ENCODE peak calls at places on chromosome 2, in four cellular contexts. O, M, U and I are unnamed samples.

GRCh38 chr2:61179701-61180639 is 18.0 kb downstream of the C2orf74 start:
- DNase-seq in O (peak; percentile 50), M (peak; percentile 93), U (peak; percentile 82), I (no peak)

GRCh38 chr2:159807183-159808037 is 9.4 kb upstream of the CD302 start:
- DNase-seq in O (peak; percentile 31), M (peak; percentile 61), U (no peak), I (peak; percentile 46)

GRCh38 chr2:21500546-21500945 is 376.8 kb downstream of the TDRD15 start:
- DNase-seq in O (no peak), M (no peak), U (no peak), I (no peak)

GRCh38 chr2:105404736-105405135 is 5.9 kb upstream of the FHL2 start:
- DNase-seq in O (no peak), M (no peak), U (no peak), I (no peak)

GRCh38 chr2:150228936-150229335 is 258.5 kb downstream of the RND3 start:
- DNase-seq in O (no peak), M (no peak), U (no peak), I (no peak)

GRCh38 chr2:39593439-39594393 is 72.0 kb upstream of the TMEM178A start:
- DNase-seq in O (peak; percentile 17), M (peak; percentile 74), U (no peak), I (peak; percentile 21)

GRCh38 chr2:236762628-236763027 is 193.0 kb downstream of the ACKR3 start:
- DNase-seq in O (no peak), M (no peak), U (no peak), I (no peak)

GRCh38 chr2:95021847-95022246 is 3.7 kb upstream of the MAL start:
- DNase-seq in O (no peak), M (no peak), U (no peak), I (no peak)

GRCh38 chr2:191862371-191862770 is 15.5 kb upstream of the CAVIN2 start:
- DNase-seq in O (no peak), M (no peak), U (no peak), I (no peak)

GRCh38 chr2:62672601-62673000 is 32.9 kb upstream of the EHBP1 start:
- DNase-seq in O (no peak), M (peak; percentile 54), U (no peak), I (no peak)

GRCh38 chr2:107932483-107932882 is 53.8 kb upstream of the SLC5A7 start:
- DNase-seq in O (no peak), M (no peak), U (no peak), I (no peak)

GRCh38 chr2:1286929-1287328 is 126.3 kb upstream of the TPO start:
- DNase-seq in O (no peak), M (no peak), U (no peak), I (no peak)

GRCh38 chr2:228731517-228731916 is 539.6 kb downstream of the PID1 start:
- DNase-seq in O (no peak), M (no peak), U (no peak), I (no peak)

GRCh38 chr2:61151434-61151833 is 10.6 kb upstream of the C2orf74 start:
- DNase-seq in O (no peak), M (no peak), U (no peak), I (no peak)

GRCh38 chr2:47897191-47897955 is 8.9 kb downstream of the FBXO11 start:
- DNase-seq in O (no peak), M (no peak), U (no peak), I (no peak)

GRCh38 chr2:157691695-157692094 is 63.0 kb upstream of the ACVR1C start:
- DNase-seq in O (no peak), M (no peak), U (no peak), I (no peak)

GRCh38 chr2:30706534-30707303 is 100.5 kb downstream of the CAPN13 start:
- DNase-seq in O (peak; percentile 76), M (peak; percentile 86), U (peak; percentile 73), I (peak; percentile 92)

GRCh38 chr2:27016801-27017325 is 15.9 kb upstream of the TMEM214 start:
- DNase-seq in O (peak; percentile 59), M (peak; percentile 78), U (peak; percentile 41), I (peak; percentile 74)

GRCh38 chr2:42902939-42903709 is 110.7 kb upstream of the HAAO start:
- DNase-seq in O (no peak), M (peak; percentile 47), U (no peak), I (no peak)

GRCh38 chr2:145408980-145409379 is 889.1 kb upstream of the ZEB2 start:
- DNase-seq in O (no peak), M (no peak), U (no peak), I (no peak)

GRCh38 chr2:201696151-201696659 is 2.2 kb downstream of the MPP4 start:
- DNase-seq in O (peak; percentile 35), M (peak; percentile 72), U (no peak), I (no peak)

GRCh38 chr2:98821629-98822135 is 90.8 kb upstream of the MGAT4A start:
- DNase-seq in O (peak; percentile 23), M (no peak), U (no peak), I (no peak)

GRCh38 chr2:71952572-71953188 is 195.0 kb downstream of the CYP26B1 start:
- DNase-seq in O (no peak), M (peak; percentile 25), U (no peak), I (no peak)

GRCh38 chr2:127701651-127702394 is 526 bp downstream of the SFT2D3 start:
- DNase-seq in O (peak; percentile 56), M (peak; percentile 87), U (peak; percentile 78), I (peak; percentile 83)

GRCh38 chr2:70715161-70715985 is 52.6 kb downstream of the ADD2 start:
- DNase-seq in O (no peak), M (peak; percentile 46), U (no peak), I (peak; percentile 25)

GRCh38 chr2:241902357-241902991 is 32.9 kb downstream of the RTP5 start:
- DNase-seq in O (peak; percentile 36), M (peak; percentile 49), U (no peak), I (no peak)

GRCh38 chr2:99032786-99033185 is 96.8 kb upstream of the CRACDL start:
- DNase-seq in O (no peak), M (no peak), U (no peak), I (no peak)

GRCh38 chr2:170850251-170850650 is 33.6 kb downstream of the GAD1 start:
- DNase-seq in O (no peak), M (no peak), U (no peak), I (no peak)
- H3K36me3 ChIP-seq in O (no peaks in the 10 kb centered on the region), M (no peaks in the 10 kb centered on the region), U (no peaks in the 10 kb centered on the region), I (no peaks in the 10 kb centered on the region)

GRCh38 chr2:73225513-73226360 is 7.3 kb downstream of the PRADC1 start:
- DNase-seq in O (no peak), M (no peak), U (no peak), I (no peak)

GRCh38 chr2:73232471-73233153 is 427 bp downstream of the PRADC1 start:
- DNase-seq in O (peak; percentile 31), M (no peak), U (no peak), I (peak; percentile 70)

GRCh38 chr2:73227086-73227485 is 6.0 kb downstream of the PRADC1 start:
- DNase-seq in O (no peak), M (no peak), U (no peak), I (no peak)

GRCh38 chr2:73233154-73233931 is at the start of gene PRADC1:
- DNase-seq in O (peak; percentile 99), M (peak; percentile 100), U (peak; percentile 98), I (peak; percentile 100)

GRCh38 chr2:73228631-73229030 is 4.4 kb downstream of the PRADC1 start:
- DNase-seq in O (no peak), M (no peak), U (no peak), I (no peak)
- H3K4me3 ChIP-seq in O (no peak overlapping the region), M (no peak overlapping the region), U (no peak overlapping the region), I (no peak overlapping the region)

GRCh38 chr2:175175320-175175719 is 6.2 kb downstream of the ATP5MC3 start:
- DNase-seq in O (no peak), M (no peak), U (no peak), I (no peak)
- TF ChIP-seq CTCF in O (no peak), M (no peak), U (no peak), I (no peak)

GRCh38 chr2:204261776-204262175 is 283.5 kb upstream of the PARD3B start:
- DNase-seq in O (no peak), M (no peak), U (no peak), I (no peak)

GRCh38 chr2:204258900-204259299 is 286.4 kb upstream of the PARD3B start:
- DNase-seq in O (no peak), M (no peak), U (no peak), I (no peak)

GRCh38 chr2:204264068-204264693 is 281.1 kb upstream of the PARD3B start:
- DNase-seq in O (no peak), M (no peak), U (no peak), I (no peak)

GRCh38 chr2:204260162-204260877 is 285.0 kb upstream of the PARD3B start:
- DNase-seq in O (peak; percentile 73), M (peak; percentile 87), U (peak; percentile 45), I (peak; percentile 71)

DNA sequence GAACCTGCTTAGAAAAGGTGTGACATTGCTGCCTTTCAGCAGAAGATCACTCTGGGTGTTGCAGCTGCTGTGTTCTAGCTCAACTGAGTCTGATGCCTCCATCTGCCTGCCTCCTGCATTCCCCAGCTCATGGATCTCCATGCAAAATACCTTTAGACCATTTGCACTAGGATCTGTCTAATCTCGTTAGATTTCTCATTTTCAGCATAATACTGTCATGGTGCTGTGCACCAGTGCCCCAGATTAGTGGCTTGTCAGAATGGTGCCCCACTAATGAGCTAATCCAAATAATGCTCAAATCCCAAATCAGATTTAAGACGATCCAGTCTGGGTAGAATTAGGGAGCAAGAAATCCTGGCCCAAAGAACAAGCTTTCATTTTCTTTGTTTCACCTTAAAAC is 284.4 kb upstream of the PARD3B start:
- DNase-seq in O (no peak), M (no peak), U (no peak), I (peak; percentile 70)
- H3K36me3 ChIP-seq in O (no peaks in the 10 kb centered on the region), M (no peaks in the 10 kb centered on the region), U (no peaks in the 10 kb centered on the region), I (no peaks in the 10 kb centered on the region)

GRCh38 chr2:149087751-149088150 is 49.3 kb downstream of the LYPD6B start:
- DNase-seq in O (no peak), M (no peak), U (no peak), I (no peak)
- H3K4me3 ChIP-seq in O (no peak overlapping the region), M (no peak overlapping the region), U (no peak overlapping the region), I (no peak overlapping the region)

GRCh38 chr2:58107803-58108710 is 61.5 kb downstream of the VRK2 start:
- DNase-seq in O (no peak), M (no peak), U (no peak), I (no peak)

GRCh38 chr2:58109481-58109880 is 62.9 kb downstream of the VRK2 start:
- DNase-seq in O (no peak), M (no peak), U (no peak), I (no peak)

GRCh38 chr2:58106896-58107295 is 60.3 kb downstream of the VRK2 start:
- DNase-seq in O (no peak), M (no peak), U (no peak), I (no peak)

DNA sequence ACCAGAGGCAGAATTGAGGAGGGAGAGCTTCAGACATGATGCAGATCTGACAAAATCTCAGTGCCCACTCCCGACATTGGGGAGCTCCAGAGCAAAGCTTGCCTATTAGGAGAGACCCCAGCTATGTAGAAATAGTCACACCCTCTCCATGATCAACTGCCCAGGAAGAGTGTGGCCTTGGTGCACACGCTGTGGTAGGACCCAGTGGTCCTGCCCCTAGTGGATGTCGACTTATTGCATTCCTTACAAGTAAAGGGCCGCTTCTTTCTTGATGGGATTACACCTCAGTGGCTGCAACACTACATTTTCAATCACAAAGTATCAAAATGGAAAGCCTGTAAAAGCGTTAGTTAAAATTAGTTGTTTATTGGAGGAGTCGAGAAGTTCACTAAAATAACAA is 64.2 kb downstream of the VRK2 start:
- DNase-seq in O (no peak), M (no peak), U (no peak), I (no peak)
- TF ChIP-seq CTCF in O (no peak), M (no peak), U (no peak), I (peak; percentile 42)